ENCODE peak calls at places on chromosomes 4 and X, in nine cellular contexts. H is DMS153; O is CD4-positive, alpha-beta T cell; U is heart right ventricle; J is caudate nucleus; W is A549; T is EH; I is T47D; K is fibroblast of lung. R is an unnamed sample.

GRCh38 chr4:100208964-100209363 is 18.7 kb upstream of the DDIT4L start:
- DNase-seq in H (no peak), K (peak), O (no peak), I (no peak), T (no peak), W (peak), U (no peak), J (no peak), R (peak)

GRCh38 chrX:39912126-39912525 is 185.6 kb downstream of the BCOR start:
- DNase-seq in O (no peak), H (no peak), I (no peak), T (no peak), W (no peak), J (no peak), K (no peak), U (no peak), R (no peak)

GRCh38 chr4:1535926-1536578 is 129.8 kb upstream of the NKX1-1 start:
- DNase-seq in O (no peak), K (no peak), I (no peak), U (no peak), W (no peak), H (no peak), J (no peak), T (no peak), R (no peak)

GRCh38 chr4:172758586-172759340 is 409.8 kb upstream of the GALNT7 start:
- DNase-seq in W (peak), H (no peak), U (no peak), K (peak), J (no peak), I (no peak), O (no peak), T (peak), R (no peak)

GRCh38 chr4:136644279-136644678 is 888.0 kb downstream of the PCDH18 start:
- DNase-seq in U (no peak), O (no peak), J (no peak), W (peak), T (no peak), K (peak), I (no peak), H (no peak), R (no peak)

GRCh38 chr4:7195546-7196282 is 3.4 kb downstream of the SORCS2 start:
- DNase-seq in J (peak), O (no peak), U (no peak), T (no peak), H (no peak), I (no peak), K (peak), W (no peak), R (no peak)

GRCh38 chr4:73187325-73187724 is 71.3 kb downstream of the ANKRD17 start:
- DNase-seq in O (no peak), I (no peak), J (no peak), U (no peak), T (peak), K (peak), W (peak), H (no peak), R (no peak)

GRCh38 chr4:89837385-89837995 is 529 bp upstream of the SNCA start:
- DNase-seq in O (no peak), T (peak), W (peak), K (peak), H (peak), U (no peak), J (peak), I (no peak), R (peak)

GRCh38 chr4:153790962-153791551 is 2.2 kb upstream of the SFRP2 start:
- DNase-seq in H (no peak), O (no peak), T (no peak), I (no peak), W (peak), U (no peak), J (no peak), K (peak), R (no peak)